ENCODE peak calls at places on chromosomes 6 and 20, in seven cellular contexts. D, Y, F, W, O, R and M are unnamed samples.

GRCh38 chr6:146028250-146028789 is 542 bp upstream of the GRM1 start:
- DNase-seq in D (peak; percentile 90), Y (no peak), F (peak; percentile 8), W (peak; percentile 60), O (peak; percentile 74), R (peak; percentile 93), M (peak; percentile 16)

GRCh38 chr6:71419954-71420692 is 131.5 kb downstream of the OGFRL1 start:
- DNase-seq in D (no peak), Y (no peak), F (no peak), W (peak; percentile 50), O (peak; percentile 65), R (peak; percentile 72), M (no peak)

GRCh38 chr20:63957690-63958441 is 1.6 kb upstream of the UCKL1 start:
- DNase-seq in D (peak; percentile 89), Y (no peak), F (no peak), W (peak; percentile 67), O (peak; percentile 52), R (no peak), M (peak; percentile 43)

GRCh38 chr20:59850018-59850641 is 83.3 kb downstream of the SYCP2 start:
- DNase-seq in D (no peak), Y (peak; percentile 9), F (no peak), W (no peak), O (peak; percentile 46), R (no peak), M (no peak)

GRCh38 chr20:32969356-32970114 is 34.7 kb downstream of the SUN5 start:
- DNase-seq in D (peak; percentile 54), Y (no peak), F (no peak), W (no peak), O (no peak), R (no peak), M (no peak)

GRCh38 chr20:3563113-3563512 is 92.3 kb downstream of the ATRN start:
- DNase-seq in D (no peak), Y (no peak), F (no peak), W (no peak), O (peak; percentile 68), R (no peak), M (no peak)

GRCh38 chr6:12008366-12009179 is 3.5 kb upstream of the HIVEP1 start:
- DNase-seq in D (peak; percentile 93), Y (peak; percentile 16), F (peak; percentile 84), W (peak; percentile 86), O (peak; percentile 84), R (peak; percentile 86), M (peak; percentile 20)

GRCh38 chr20:45861157-45862075 is 4.0 kb downstream of the ZSWIM3 start:
- DNase-seq in D (no peak), Y (no peak), F (no peak), W (no peak), O (no peak), R (no peak), M (no peak)

GRCh38 chr20:56368351-56369134 is 9.8 kb downstream of the FAM210B start:
- DNase-seq in D (peak; percentile 26), Y (no peak), F (no peak), W (no peak), O (no peak), R (no peak), M (no peak)

GRCh38 chr20:9261781-9262180 is 192.9 kb downstream of the PLCB4 start:
- DNase-seq in D (no peak), Y (no peak), F (no peak), W (no peak), O (no peak), R (no peak), M (no peak)

GRCh38 chr6:107060704-107061103 is 32.7 kb downstream of the MTRES1 start:
- DNase-seq in D (no peak), Y (no peak), F (no peak), W (no peak), O (no peak), R (no peak), M (no peak)

GRCh38 chr20:64238851-64239387 is 16.6 kb upstream of the PCMTD2 start:
- DNase-seq in D (no peak), Y (no peak), F (no peak), W (no peak), O (no peak), R (no peak), M (no peak)

GRCh38 chr6:98924647-98925046 is 23.1 kb downstream of the FBXL4 start:
- DNase-seq in D (no peak), Y (no peak), F (no peak), W (no peak), O (no peak), R (no peak), M (no peak)

GRCh38 chr20:63707558-63708300 is at the start of the genes ARFRP1 and ZGPAT:
- DNase-seq in D (peak; percentile 91), Y (peak; percentile 30), F (peak; percentile 82), W (peak; percentile 90), O (peak; percentile 94), R (peak; percentile 93), M (peak; percentile 86)

GRCh38 chr20:62959101-62959971 is 6.8 kb downstream of the SLC17A9 start:
- DNase-seq in D (no peak), Y (no peak), F (no peak), W (no peak), O (no peak), R (no peak), M (no peak)

GRCh38 chr20:53210931-53211330 is 238.8 kb downstream of the TSHZ2 start:
- DNase-seq in D (no peak), Y (no peak), F (no peak), W (no peak), O (peak; percentile 13), R (no peak), M (no peak)

GRCh38 chr6:25316626-25317025 is 37.5 kb downstream of the CARMIL1 start:
- DNase-seq in D (no peak), Y (no peak), F (no peak), W (no peak), O (no peak), R (no peak), M (no peak)

GRCh38 chr6:166419268-166419667 is 36.5 kb upstream of the MPC1 start:
- DNase-seq in D (no peak), Y (no peak), F (peak; percentile 44), W (no peak), O (no peak), R (no peak), M (peak; percentile 49)

GRCh38 chr6:133241088-133241900 is at the start of gene EYA4:
- DNase-seq in D (peak; percentile 63), Y (no peak), F (no peak), W (no peak), O (peak; percentile 44), R (peak; percentile 65), M (no peak)

GRCh38 chr6:170206931-170207431 is 83.9 kb downstream of the DLL1 start:
- DNase-seq in D (peak; percentile 45), Y (no peak), F (no peak), W (peak; percentile 14), O (no peak), R (no peak), M (no peak)

GRCh38 chr6:109623288-109623687 is 67.7 kb downstream of the AK9 start:
- DNase-seq in D (no peak), Y (no peak), F (no peak), W (no peak), O (peak; percentile 2), R (no peak), M (no peak)

GRCh38 chr6:154981071-154981373 is 14.1 kb upstream of the TIAM2 start:
- DNase-seq in D (no peak), Y (no peak), F (no peak), W (no peak), O (no peak), R (no peak), M (no peak)

GRCh38 chr6:43540507-43540906 is 23.6 kb downstream of the POLR1C start:
- DNase-seq in D (no peak), Y (no peak), F (no peak), W (no peak), O (no peak), R (no peak), M (no peak)

GRCh38 chr6:53426117-53426516 is 77.4 kb upstream of the ELOVL5 start:
- DNase-seq in D (no peak), Y (no peak), F (no peak), W (no peak), O (no peak), R (no peak), M (no peak)

GRCh38 chr6:42220754-42221153 is 3.1 kb upstream of the MRPS10 start:
- DNase-seq in D (no peak), Y (no peak), F (no peak), W (no peak), O (no peak), R (no peak), M (no peak)

GRCh38 chr6:147065786-147066185 is 138.4 kb upstream of the STXBP5 start:
- DNase-seq in D (no peak), Y (no peak), F (no peak), W (no peak), O (no peak), R (no peak), M (no peak)

GRCh38 chr20:48120120-48120519 is 334.8 kb upstream of the SULF2 start:
- DNase-seq in D (no peak), Y (no peak), F (no peak), W (no peak), O (no peak), R (no peak), M (no peak)

GRCh38 chr6:168994966-168995365 is 258.7 kb downstream of the THBS2 start:
- DNase-seq in D (no peak), Y (no peak), F (no peak), W (no peak), O (peak; percentile 13), R (no peak), M (no peak)

GRCh38 chr20:58374027-58374850 is 14.8 kb upstream of the VAPB start:
- DNase-seq in D (peak; percentile 62), Y (no peak), F (no peak), W (no peak), O (no peak), R (no peak), M (peak; percentile 6)

GRCh38 chr6:169971171-169971861 is 219.9 kb downstream of the ERMARD start:
- DNase-seq in D (peak; percentile 40), Y (no peak), F (no peak), W (peak; percentile 10), O (no peak), R (no peak), M (no peak)

GRCh38 chr6:112781236-112781635 is 434.1 kb downstream of the RFPL4B start:
- DNase-seq in D (peak; percentile 64), Y (no peak), F (no peak), W (no peak), O (peak; percentile 11), R (peak; percentile 13), M (no peak)

GRCh38 chr6:55665224-55665587 is 86.2 kb upstream of the HMGCLL1 start:
- DNase-seq in D (no peak), Y (no peak), F (no peak), W (no peak), O (no peak), R (no peak), M (no peak)

GRCh38 chr20:58692579-58693225 is at the start of gene NPEPL1:
- DNase-seq in D (peak; percentile 71), Y (no peak), F (peak; percentile 52), W (peak; percentile 72), O (peak; percentile 94), R (peak; percentile 68), M (peak; percentile 49)